ENCODE peak calls at places on chromosome 4, in four cellular contexts. A is GM12878, T is IMR-90, X is K562. I is an unnamed sample.

GRCh38 chr4:36492590-36492989 is 211.2 kb downstream of the DTHD1 start:
- DNase-seq in A (no peak), T (no peak), X (no peak), I (no peak)

GRCh38 chr4:184952522-184952921 is 65.8 kb upstream of the HELT start:
- DNase-seq in T (no peak), A (no peak), X (no peak), I (no peak)

GRCh38 chr4:149910604-149911367 is 95.1 kb upstream of the IQCM start:
- DNase-seq in A (no peak), T (no peak), X (no peak), I (no peak)

GRCh38 chr4:102343964-102344519 is 1.2 kb downstream of the SLC39A8 start:
- DNase-seq in A (peak), X (peak), T (peak), I (no peak)

GRCh38 chr4:139785356-139785755 is 119.7 kb downstream of the MGST2 start:
- DNase-seq in A (no peak), T (no peak), X (no peak), I (no peak)

GRCh38 chr4:39855909-39856512 is 121.7 kb downstream of the PDS5A start:
- DNase-seq in X (peak), A (no peak), T (peak), I (peak)

GRCh38 chr4:152723236-152723635 is 43.4 kb upstream of the TMEM154 start:
- DNase-seq in X (no peak), A (no peak), T (no peak), I (no peak)

GRCh38 chr4:127975121-127975770 is 10.0 kb downstream of the ABHD18 start:
- DNase-seq in A (no peak), X (no peak), T (peak), I (peak)

GRCh38 chr4:154292589-154292988 is 199.0 kb downstream of the DCHS2 start:
- DNase-seq in A (no peak), X (peak), T (no peak), I (no peak)

GRCh38 chr4:55347610-55348228 is 1.7 kb downstream of the SRD5A3 start:
- DNase-seq in T (no peak), X (peak), A (no peak), I (no peak)

GRCh38 chr4:146709956-146710355 is 71.3 kb downstream of the POU4F2 start:
- DNase-seq in X (no peak), A (no peak), T (no peak), I (no peak)
- TF ChIP-seq RAD21 in X (no peak), A (no peak), T (no peak), I (no peak)

GRCh38 chr4:141899103-141899502 is 262.7 kb downstream of the IL15 start:
- DNase-seq in A (no peak), T (peak), X (no peak), I (no peak)

GRCh38 chr4:141899541-141899940 is 263.2 kb downstream of the IL15 start:
- DNase-seq in A (no peak), X (no peak), T (no peak), I (no peak)

GRCh38 chr4:141896687-141897086 is 260.3 kb downstream of the IL15 start:
- DNase-seq in T (no peak), X (no peak), A (no peak), I (no peak)

GRCh38 chr4:141898336-141898735 is 262.0 kb downstream of the IL15 start:
- DNase-seq in X (no peak), A (no peak), T (no peak), I (no peak)

DNA sequence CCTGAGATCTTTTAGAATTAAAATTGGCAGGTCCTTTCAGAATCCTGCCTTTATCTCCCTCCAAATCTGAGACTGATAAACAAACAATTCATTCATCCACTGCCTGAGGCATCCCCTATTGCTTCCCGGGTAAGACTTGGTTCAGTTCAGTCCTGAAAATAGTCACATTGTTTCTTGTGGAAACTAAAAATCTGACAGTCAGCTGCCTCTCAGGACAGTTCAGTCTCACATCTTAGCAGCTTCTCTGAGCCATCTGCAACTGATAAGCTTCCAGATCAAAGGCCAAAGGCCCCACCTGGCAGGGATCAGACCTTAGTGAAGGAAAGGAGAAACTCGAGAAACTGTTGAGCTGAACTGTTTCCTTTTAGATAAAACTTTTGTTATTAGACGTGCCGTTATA is 264.5 kb downstream of the IL15 start:
- DNase-seq in X (no peak), A (no peak), T (no peak), I (no peak)
- TF ChIP-seq ELK1 in X (no peak), A (no peak), T (no peak), I (no peak)

GRCh38 chr4:145183581-145183980 is 3.2 kb upstream of the OTUD4 start:
- DNase-seq in X (no peak), T (no peak), A (no peak), I (no peak)
- TF ChIP-seq RAD21 in X (no peak), T (no peak), A (no peak), I (no peak)

GRCh38 chr4:46922205-46922604 is 13.2 kb upstream of the COX7B2 start:
- DNase-seq in T (peak), A (no peak), X (no peak), I (no peak)

GRCh38 chr4:46927201-46927600 is 18.2 kb upstream of the COX7B2 start:
- DNase-seq in T (peak), X (no peak), A (no peak), I (no peak)

DNA sequence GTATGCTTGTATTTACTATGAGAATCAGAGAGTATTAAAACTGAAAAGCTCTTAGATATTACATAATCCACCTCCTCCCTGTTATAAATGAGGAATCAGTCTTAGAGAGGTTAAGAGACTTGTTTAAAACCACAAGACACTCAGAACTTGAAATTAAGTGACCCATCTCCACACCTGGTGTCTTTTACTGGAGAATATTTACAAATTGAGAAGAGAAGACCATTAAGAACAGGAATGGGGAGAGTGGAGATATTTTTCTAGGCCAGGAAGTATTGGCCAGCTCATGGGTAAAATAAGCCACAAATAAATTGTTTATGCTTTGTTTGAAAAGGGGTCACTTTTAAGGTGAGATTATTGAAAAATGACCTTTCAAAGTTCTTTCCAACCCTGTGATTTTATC is 15.7 kb upstream of the COX7B2 start:
- DNase-seq in A (no peak), T (no peak), X (no peak), I (no peak)
- TF ChIP-seq ELK1 in A (no peak), T (no peak), X (no peak), I (no peak)

GRCh38 chr4:110198472-110199419 is at the start of gene ELOVL6:
- DNase-seq in T (peak), A (peak), X (peak), I (peak)
- TF ChIP-seq RAD21 in T (no peak), A (peak), X (peak), I (no peak)

GRCh38 chr4:74374561-74375327 is 9.8 kb downstream of the EREG start:
- DNase-seq in X (no peak), T (peak), A (no peak), I (peak)

GRCh38 chr4:74377714-74378113 is 12.8 kb downstream of the EREG start:
- DNase-seq in X (no peak), A (no peak), T (no peak), I (no peak)

GRCh38 chr4:74378573-74378972 is 13.6 kb downstream of the EREG start:
- DNase-seq in A (no peak), T (peak), X (no peak), I (no peak)

GRCh38 chr4:74375824-74376426 is 11.0 kb downstream of the EREG start:
- DNase-seq in T (no peak), X (no peak), A (no peak), I (no peak)

GRCh38 chr4:74376888-74377483 is 12.0 kb downstream of the EREG start:
- DNase-seq in A (no peak), X (peak), T (peak), I (peak)
- TF ChIP-seq ELK1 in A (no peak), X (no peak), T (no peak), I (no peak)

I was measured in A549.